ENCODE peak calls at places on chromosomes 3 and 15, in four cellular contexts. J is HCT116, L is PC-3, O is SK-N-SH. E is an unnamed sample.

GRCh38 chr3:48267782-48268181 is 26.9 kb downstream of the ZNF589 start:
- DNase-seq in J (no peak), O (no peak), L (peak), E (no peak)

GRCh38 chr15:58931985-58932384 is 1.5 kb downstream of the SLTM start:
- DNase-seq in L (peak), O (peak), J (no peak), E (no peak)

GRCh38 chr3:184040010-184040409 is 8.5 kb downstream of the HTR3D start:
- DNase-seq in L (peak), O (peak), J (peak), E (peak)

GRCh38 chr3:13524979-13525669 is 23.8 kb upstream of the FBLN2 start:
- DNase-seq in J (no peak), L (no peak), O (no peak), E (no peak)

GRCh38 chr3:124942613-124943012 is 8.1 kb upstream of the MUC13 start:
- DNase-seq in L (no peak), O (no peak), J (no peak), E (no peak)

GRCh38 chr3:30098656-30099454 is 507.5 kb upstream of the TGFBR2 start:
- DNase-seq in J (peak), L (peak), O (no peak), E (peak)

GRCh38 chr3:24060055-24060454 is 115.0 kb downstream of the NR1D2 start:
- DNase-seq in J (no peak), L (peak), O (no peak), E (peak)

GRCh38 chr3:64798316-64798715 is 110.5 kb upstream of the ADAMTS9 start:
- DNase-seq in L (no peak), J (no peak), O (no peak), E (no peak)

GRCh38 chr15:96046620-96047240 is 283.8 kb upstream of the NR2F2 start:
- DNase-seq in L (no peak), J (no peak), O (no peak), E (no peak)

GRCh38 chr3:128455786-128456748 is 10.6 kb downstream of the DNAJB8 start:
- DNase-seq in J (no peak), L (no peak), O (peak), E (no peak)

GRCh38 chr15:75672111-75672602 is 24.4 kb downstream of the SNX33 start:
- DNase-seq in O (no peak), L (no peak), J (no peak), E (no peak)

GRCh38 chr3:119175869-119176756 is 2.7 kb downstream of the UPK1B start:
- DNase-seq in L (peak), O (no peak), J (no peak), E (no peak)

GRCh38 chr3:66693461-66693912 is 192.7 kb upstream of the LRIG1 start:
- DNase-seq in O (no peak), J (no peak), L (no peak), E (no peak)

GRCh38 chr3:66692108-66692750 is 191.4 kb upstream of the LRIG1 start:
- DNase-seq in O (no peak), L (no peak), J (no peak), E (no peak)

GRCh38 chr3:66692751-66693140 is 191.9 kb upstream of the LRIG1 start:
- DNase-seq in O (no peak), L (no peak), J (no peak), E (no peak)
- TF ChIP-seq EZH2phosphoT487 in O (no peak), L (no peak), J (no peak), E (no peak)

GRCh38 chr3:87627316-87627715 is 350.9 kb upstream of the POU1F1 start:
- DNase-seq in J (no peak), L (no peak), O (no peak), E (no peak)
- H3K9ac ChIP-seq in J (no peak), L (no peak), O (no peak), E (no peak)

DNA sequence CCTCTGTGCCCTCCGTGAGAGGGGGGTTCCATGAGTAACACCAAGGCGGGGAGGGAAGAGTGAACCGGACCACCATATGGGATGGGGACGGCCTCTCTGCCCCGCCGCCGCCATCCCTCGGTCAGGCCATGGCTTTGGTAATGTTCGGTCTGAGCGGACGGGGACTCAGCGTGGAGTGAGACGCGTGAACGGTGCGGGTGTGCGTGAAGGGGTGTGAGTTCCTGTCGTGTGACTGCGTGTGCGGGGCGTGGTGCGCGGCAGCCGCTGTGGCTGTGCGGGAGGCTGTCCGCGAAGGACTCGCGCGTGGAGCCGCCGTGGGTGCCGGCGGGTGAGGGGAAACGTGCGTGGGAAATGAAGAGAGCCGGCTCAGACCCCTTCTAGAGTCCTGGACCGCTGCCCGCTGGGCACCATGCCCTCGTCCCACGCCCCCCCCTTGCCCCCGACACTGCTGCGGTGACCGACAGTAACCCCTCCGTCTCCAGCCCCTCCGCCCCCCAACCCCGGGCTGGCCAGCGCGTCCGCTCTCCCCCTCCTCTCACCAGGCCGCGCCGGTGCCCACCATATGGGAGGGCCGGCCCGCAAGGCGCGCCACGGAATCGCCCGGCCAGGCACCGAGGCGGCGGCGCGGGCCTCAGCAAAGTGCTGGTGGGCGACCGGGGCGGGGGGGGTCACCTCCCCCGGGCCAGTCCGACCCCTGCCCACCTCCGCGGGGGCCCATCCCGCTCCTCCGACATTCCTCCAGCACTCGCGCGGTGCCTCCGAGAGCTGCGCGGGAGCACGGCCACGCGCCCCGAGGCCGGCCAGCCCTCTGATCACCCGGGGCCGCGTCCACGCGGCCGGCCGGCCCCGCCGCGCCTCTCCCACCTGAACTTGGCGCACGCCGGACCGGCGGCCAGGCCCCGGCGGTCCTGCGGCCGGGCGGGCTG is 572 bp downstream of the KLF15 start:
- DNase-seq in O (peak), J (no peak), L (no peak), E (peak)
- TF ChIP-seq EZH2phosphoT487 in O (no peak), J (no peak), L (no peak), E (no peak)

DNA sequence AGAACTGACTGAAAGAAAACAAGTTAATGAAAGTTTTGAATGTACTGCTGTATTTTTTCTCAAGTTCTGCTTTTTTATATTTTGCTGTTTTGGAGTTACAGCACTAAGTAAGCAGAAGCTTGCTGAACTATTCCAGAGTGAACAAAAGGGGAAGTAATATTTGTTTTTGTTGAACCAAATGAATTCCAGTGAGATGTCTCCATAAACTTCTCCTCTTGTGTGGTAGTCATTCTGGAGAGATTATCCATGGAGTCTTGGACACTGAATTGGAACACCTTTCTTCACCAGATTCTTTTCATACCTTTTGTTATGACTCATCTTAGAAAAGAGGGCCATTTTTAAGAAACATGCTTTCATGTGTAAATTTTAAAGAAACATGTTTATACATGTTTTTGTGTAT is 8.8 kb downstream of the ANKUB1 start:
- DNase-seq in J (no peak), O (no peak), L (peak), E (no peak)
- H3K9ac ChIP-seq in J (no peak), O (no peak), L (no peak), E (no peak)

GRCh38 chr3:120196812-120197211 is 88.2 kb downstream of the GPR156 start:
- DNase-seq in J (no peak), O (no peak), L (peak), E (no peak)
- TF ChIP-seq EZH2phosphoT487 in J (no peak), O (no peak), L (no peak), E (no peak)

GRCh38 chr3:172171396-172172075 is 132.2 kb downstream of the FNDC3B start:
- DNase-seq in O (no peak), L (no peak), J (no peak), E (peak)
- H3K9ac ChIP-seq in O (no peak), L (no peak), J (no peak), E (no peak)

GRCh38 chr3:160434071-160434470 is 15.5 kb downstream of the TRIM59 start:
- DNase-seq in J (no peak), L (no peak), O (no peak), E (no peak)
- TF ChIP-seq EZH2phosphoT487 in J (no peak), L (no peak), O (no peak), E (no peak)

GRCh38 chr3:71421820-71422566 is 161.5 kb downstream of the FOXP1 start:
- DNase-seq in O (no peak), L (no peak), J (no peak), E (no peak)

GRCh38 chr3:71419369-71419768 is 164.2 kb downstream of the FOXP1 start:
- DNase-seq in J (no peak), L (no peak), O (no peak), E (no peak)

GRCh38 chr3:71423151-71423906 is 160.2 kb downstream of the FOXP1 start:
- DNase-seq in J (no peak), O (peak), L (peak), E (peak)

GRCh38 chr3:71425491-71426071 is 157.9 kb downstream of the FOXP1 start:
- DNase-seq in J (no peak), L (peak), O (no peak), E (no peak)

GRCh38 chr3:71421475-71421819 is 162.1 kb downstream of the FOXP1 start:
- DNase-seq in L (no peak), J (no peak), O (no peak), E (no peak)
- H3K9ac ChIP-seq in L (no peak), J (no peak), O (no peak), E (no peak)